ENCODE peak calls at places on chromosomes 12 and 14, in six cellular contexts. I, N, K, W, O and A are unnamed samples.

GRCh38 chr12:98572010-98572409 is 21.5 kb upstream of the SLC25A3 start:
- DNase-seq in O (peak), K (no peak), W (no peak), N (peak), I (peak), A (no peak)

GRCh38 chr12:15757553-15758255 is 31.5 kb downstream of the EPS8 start:
- DNase-seq in N (no peak), O (peak), W (no peak), I (peak), K (no peak), A (no peak)

GRCh38 chr12:1837541-1838206 is 17.3 kb downstream of the LRTM2 start:
- DNase-seq in O (peak), I (peak), W (no peak), N (no peak), K (peak), A (no peak)

GRCh38 chr12:118189761-118190181 is 53.8 kb downstream of the PEBP1 start:
- DNase-seq in W (no peak), I (no peak), O (no peak), N (no peak), K (peak), A (peak)

GRCh38 chr12:115660211-115660805 is 617.2 kb downstream of the MED13L start:
- DNase-seq in O (no peak), N (no peak), K (no peak), W (no peak), I (no peak), A (no peak)

GRCh38 chr14:75223664-75224154 is 47.3 kb upstream of the TMED10 start:
- DNase-seq in I (no peak), W (no peak), N (no peak), O (no peak), K (no peak), A (peak)

GRCh38 chr12:1633459-1633858 is 4.4 kb downstream of the WNT5B start:
- DNase-seq in N (no peak), K (no peak), O (no peak), W (no peak), I (no peak), A (no peak)

GRCh38 chr12:116172224-116172849 is 105.2 kb downstream of the MED13L start:
- DNase-seq in K (peak), I (no peak), W (no peak), O (no peak), N (peak), A (no peak)

GRCh38 chr14:59463773-59464650 is 1.2 kb downstream of the GPR135 start:
- DNase-seq in O (no peak), N (no peak), K (no peak), I (no peak), W (no peak), A (peak)

GRCh38 chr12:52534482-52534881 is 14.3 kb upstream of the KRT5 start:
- DNase-seq in O (no peak), N (no peak), I (peak), K (no peak), W (no peak), A (no peak)
- TF ChIP-seq JUN in O (no peak), N (no peak), I (no peak), K (no peak), W (no peak), A (no peak)

GRCh38 chr14:42911642-42912041 is 1305.0 kb downstream of the LRFN5 start:
- DNase-seq in I (peak), N (no peak), O (no peak), K (no peak), W (no peak), A (no peak)
- TF ChIP-seq JUN in I (no peak), N (no peak), O (no peak), K (no peak), W (no peak), A (no peak)

DNA sequence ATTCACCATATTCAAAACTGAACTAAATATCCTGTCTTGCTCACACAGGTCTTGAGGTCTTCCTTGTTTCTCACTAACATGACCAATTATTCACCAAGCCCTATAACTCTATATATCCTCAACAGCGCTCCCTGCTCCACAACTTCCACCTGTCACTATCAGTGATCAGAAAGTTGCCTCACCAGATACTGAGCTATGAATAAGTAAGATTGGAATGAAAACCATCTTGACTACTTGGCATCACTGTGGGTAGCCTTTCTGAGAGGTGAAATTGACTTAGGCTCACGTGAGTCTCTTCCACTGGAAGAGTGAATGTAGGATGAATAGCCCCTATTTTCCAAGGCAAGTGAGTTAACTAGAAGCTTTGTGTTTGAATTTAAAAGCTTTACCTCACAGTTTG is 167.1 kb downstream of the PIK3C2G start:
- DNase-seq in N (no peak), I (no peak), O (no peak), K (no peak), W (no peak), A (no peak)
- TF ChIP-seq JUN in N (no peak), I (no peak), O (no peak), K (no peak), W (no peak), A (no peak)

DNA sequence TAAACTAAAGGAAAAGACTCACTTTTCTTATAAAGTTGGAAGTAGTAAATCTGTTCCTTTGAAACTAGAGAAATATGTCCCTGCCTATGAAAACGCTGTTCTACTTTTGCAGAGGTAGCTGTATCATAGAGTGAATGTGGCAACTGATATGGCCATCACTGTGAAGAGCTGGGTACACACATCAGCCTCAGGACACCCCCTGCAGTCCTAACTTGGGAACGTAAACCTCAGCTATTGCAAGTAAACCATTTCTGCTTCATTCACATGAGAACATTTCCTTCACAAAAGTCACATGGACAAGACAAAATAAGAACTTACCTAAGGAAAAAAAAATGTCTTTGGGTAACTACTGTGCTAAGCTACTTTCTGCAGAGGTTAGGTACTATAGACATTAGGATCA is 233.3 kb upstream of the PPFIA2 start:
- DNase-seq in W (peak), I (peak), K (peak), O (no peak), N (no peak), A (peak)
- TF ChIP-seq JUN in W (no peak), I (no peak), K (no peak), O (no peak), N (no peak), A (no peak)

GRCh38 chr14:92470215-92470614 is 43.4 kb upstream of the RIN3 start:
- DNase-seq in K (no peak), N (no peak), I (peak), O (no peak), W (no peak), A (no peak)
- TF ChIP-seq JUN in K (no peak), N (no peak), I (no peak), O (no peak), W (no peak), A (no peak)

DNA sequence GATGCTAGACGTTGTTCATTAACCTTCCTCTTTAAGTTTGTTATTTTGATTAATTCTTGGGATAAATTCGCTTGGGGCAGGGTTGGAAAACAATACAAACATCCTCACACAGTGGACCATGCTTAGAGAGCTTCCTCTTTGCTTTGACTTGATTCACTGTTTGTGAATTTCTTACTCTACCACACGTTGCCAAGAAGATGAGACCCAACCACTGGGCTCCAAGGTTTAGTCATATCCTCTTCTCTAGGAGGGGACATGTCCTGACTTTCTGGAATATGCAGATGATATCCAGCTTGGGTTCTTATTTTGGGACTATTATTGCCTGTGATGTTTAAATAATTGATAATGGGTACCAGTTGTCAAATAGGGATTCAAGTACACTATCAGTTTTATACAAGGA is 428.2 kb downstream of the ATP23 start:
- DNase-seq in I (no peak), W (no peak), K (no peak), O (no peak), N (no peak), A (no peak)
- TF ChIP-seq JUN in I (no peak), W (no peak), K (no peak), O (no peak), N (no peak), A (no peak)

GRCh38 chr14:51209457-51209856 is 30.6 kb upstream of the TMX1 start:
- DNase-seq in W (no peak), O (no peak), K (no peak), I (no peak), N (no peak), A (no peak)
- TF ChIP-seq JUN in W (no peak), O (no peak), K (no peak), I (no peak), N (no peak), A (no peak)

DNA sequence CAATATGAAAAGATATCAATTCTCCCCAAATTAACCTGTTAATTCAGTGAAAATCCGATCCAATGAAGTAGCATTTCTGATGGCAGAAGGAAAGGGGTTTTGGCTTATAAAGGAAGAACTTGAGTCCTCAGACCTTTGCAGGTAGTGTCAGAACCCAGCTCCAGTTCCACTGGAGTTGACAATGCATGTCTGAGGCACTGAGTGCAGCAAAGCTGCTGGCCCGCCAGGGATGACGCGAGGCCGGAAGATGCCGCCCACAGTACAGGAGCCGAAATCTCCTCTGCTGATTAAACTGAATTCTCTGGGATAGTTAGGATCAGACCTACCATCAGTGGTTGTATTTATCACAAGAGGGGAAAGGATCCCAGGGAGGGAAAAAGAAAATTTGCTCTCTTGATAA is 220.7 kb downstream of the MSRB3 start:
- DNase-seq in O (no peak), K (no peak), I (no peak), N (no peak), W (no peak), A (no peak)
- TF ChIP-seq JUN in O (no peak), K (no peak), I (no peak), N (no peak), W (no peak), A (no peak)